ENCODE peak calls at places on chromosomes 16 and 17, in nine cellular contexts. L is anterior cingulate cortex; K is NCI-H1105; W is left colon; Q is HTR-8/SVneo; T is activated naive CD4-positive, alpha-beta T cell; F is dermis microvascular lymphatic vessel endothelial cell; O is choroid plexus epithelial cell; C is activated T-helper 9 cell treated with anti-CD3 and anti-CD28 coated beads, Interleukin-2, amount 50 U/mL, for 16 hours. A is an unnamed sample.

GRCh38 chr16:22139008-22139407 is 23.3 kb upstream of the SDR42E2 start:
- DNase-seq in L (no peak), K (no peak), W (no peak), Q (no peak), T (no peak), F (no peak), O (no peak), C (no peak), A (no peak)

GRCh38 chr17:28530926-28531325 is 21.5 kb downstream of the UNC119 start:
- DNase-seq in L (no peak), K (no peak), W (no peak), Q (no peak), T (no peak), F (no peak), O (no peak), C (no peak), A (no peak)

GRCh38 chr16:4869147-4869790 is 22.0 kb downstream of the UBN1 start:
- DNase-seq in L (no peak), K (no peak), W (no peak), Q (no peak), T (no peak), F (no peak), O (no peak), C (no peak), A (no peak)

GRCh38 chr16:23521037-23521743 is 10.9 kb upstream of the GGA2 start:
- DNase-seq in L (no peak), K (no peak), W (no peak), Q (no peak), T (no peak), F (no peak), O (no peak), C (no peak), A (no peak)

GRCh38 chr17:8163978-8164814 is 1.4 kb upstream of the VAMP2 start:
- DNase-seq in L (peak), K (no peak), W (peak), Q (peak), T (no peak), F (no peak), O (no peak), C (peak), A (peak)

GRCh38 chr17:56891751-56892150 is 22.1 kb downstream of the TRIM25 start:
- DNase-seq in L (no peak), K (no peak), W (peak), Q (no peak), T (peak), F (peak), O (no peak), C (no peak), A (no peak)

GRCh38 chr16:1863681-1864460 is 8.1 kb downstream of the MEIOB start:
- DNase-seq in L (no peak), K (no peak), W (no peak), Q (no peak), T (no peak), F (peak), O (peak), C (no peak), A (no peak)

GRCh38 chr17:44754276-44754675 is 4.5 kb upstream of the ADAM11 start:
- DNase-seq in L (no peak), K (no peak), W (no peak), Q (no peak), T (no peak), F (no peak), O (no peak), C (no peak), A (no peak)

GRCh38 chr17:81336296-81336929 is 41.3 kb upstream of the SLC38A10 start:
- DNase-seq in L (no peak), K (no peak), W (peak), Q (no peak), T (no peak), F (no peak), O (no peak), C (no peak), A (no peak)

GRCh38 chr17:9772658-9773057 is 18.7 kb downstream of the DHRS7C start:
- DNase-seq in L (no peak), K (no peak), W (no peak), Q (no peak), T (no peak), F (no peak), O (no peak), C (no peak), A (no peak)

GRCh38 chr17:79393358-79394038 is 217.4 kb downstream of the RBFOX3 start:
- DNase-seq in L (peak), K (peak), W (peak), Q (peak), T (peak), F (peak), O (peak), C (peak), A (peak)

GRCh38 chr17:77774182-77774581 is 184.3 kb upstream of the TNRC6C start:
- DNase-seq in L (no peak), K (no peak), W (no peak), Q (no peak), T (no peak), F (no peak), O (no peak), C (no peak), A (no peak)

GRCh38 chr17:6654816-6655731 is 3.5 kb downstream of the C17orf100 start:
- DNase-seq in L (no peak), K (peak), W (peak), Q (no peak), T (no peak), F (peak), O (no peak), C (no peak), A (no peak)

GRCh38 chr16:87806608-87807546 is 41.1 kb upstream of the KLHDC4 start:
- DNase-seq in L (peak), K (peak), W (peak), Q (peak), T (no peak), F (peak), O (peak), C (peak), A (peak)

GRCh38 chr17:36474571-36474970 is 11.9 kb upstream of the ZNHIT3 start:
- DNase-seq in L (no peak), K (no peak), W (no peak), Q (no peak), T (no peak), F (no peak), O (no peak), C (no peak), A (no peak)

GRCh38 chr16:86118467-86119307 is 219.7 kb downstream of the IRF8 start:
- DNase-seq in L (no peak), K (no peak), W (peak), Q (no peak), T (no peak), F (no peak), O (no peak), C (no peak), A (no peak)

GRCh38 chr17:82751571-82752370 is at the start of gene TBCD:
- DNase-seq in L (peak), K (peak), W (peak), Q (peak), T (peak), F (peak), O (peak), C (peak), A (peak)

GRCh38 chr17:37779554-37779953 is 34.7 kb upstream of the HNF1B start:
- DNase-seq in L (no peak), K (no peak), W (no peak), Q (no peak), T (no peak), F (no peak), O (no peak), C (no peak), A (no peak)

GRCh38 chr16:66612422-66612821 is 7.9 kb downstream of the CMTM3 start:
- DNase-seq in L (no peak), K (no peak), W (no peak), Q (no peak), T (no peak), F (no peak), O (no peak), C (no peak), A (no peak)

GRCh38 chr16:55698331-55698730 is 42.5 kb downstream of the SLC6A2 start:
- DNase-seq in L (no peak), K (no peak), W (no peak), Q (no peak), T (no peak), F (no peak), O (no peak), C (no peak), A (no peak)

GRCh38 chr16:7086842-7087616 is 245.6 kb upstream of the RBFOX1 start:
- DNase-seq in L (peak), K (no peak), W (peak), Q (no peak), T (no peak), F (no peak), O (no peak), C (no peak), A (peak)

GRCh38 chr16:13919330-13919682 is 648 bp upstream of the ERCC4 start:
- DNase-seq in L (no peak), K (peak), W (peak), Q (peak), T (no peak), F (peak), O (peak), C (no peak), A (no peak)

GRCh38 chr17:76345377-76345945 is 8.3 kb downstream of the PRPSAP1 start:
- DNase-seq in L (no peak), K (no peak), W (no peak), Q (no peak), T (no peak), F (no peak), O (no peak), C (no peak), A (no peak)

GRCh38 chr17:18262641-18263040 is 2.2 kb downstream of the MIEF2 start:
- DNase-seq in L (no peak), K (no peak), W (no peak), Q (no peak), T (no peak), F (no peak), O (no peak), C (no peak), A (no peak)

GRCh38 chr17:38465420-38466345 is 37.4 kb downstream of the ARHGAP23 start:
- DNase-seq in L (peak), K (no peak), W (no peak), Q (no peak), T (no peak), F (peak), O (no peak), C (no peak), A (peak)

GRCh38 chr17:38568845-38569510 is 36.8 kb downstream of the SRCIN1 start:
- DNase-seq in L (peak), K (no peak), W (no peak), Q (no peak), T (no peak), F (no peak), O (no peak), C (no peak), A (peak)

GRCh38 chr17:66526827-66527226 is 224.4 kb downstream of the PRKCA start:
- DNase-seq in L (no peak), K (no peak), W (no peak), Q (no peak), T (no peak), F (no peak), O (no peak), C (no peak), A (no peak)

GRCh38 chr17:45940826-45941225 is 46.5 kb downstream of the MAPT start:
- DNase-seq in L (peak), K (no peak), W (no peak), Q (no peak), T (no peak), F (no peak), O (no peak), C (no peak), A (peak)

GRCh38 chr17:74137416-74137815 is 66.1 kb upstream of the RPL38 start:
- DNase-seq in L (no peak), K (no peak), W (no peak), Q (no peak), T (no peak), F (no peak), O (no peak), C (no peak), A (no peak)

GRCh38 chr16:70715113-70715711 is 29.4 kb upstream of the MTSS2 start:
- DNase-seq in L (peak), K (no peak), W (peak), Q (peak), T (no peak), F (peak), O (peak), C (no peak), A (peak)

GRCh38 chr16:78633551-78633950 is 534.1 kb downstream of the WWOX start:
- DNase-seq in L (no peak), K (no peak), W (no peak), Q (no peak), T (no peak), F (no peak), O (no peak), C (no peak), A (no peak)

GRCh38 chr17:39738568-39738901 is 797 bp downstream of the GRB7 start:
- DNase-seq in L (no peak), K (peak), W (peak), Q (no peak), T (no peak), F (no peak), O (no peak), C (peak), A (no peak)